ENCODE peak calls at places on chromosome 5, in seven cellular contexts. N, A, X, O, Q, S and C are unnamed samples.

GRCh38 chr5:41334758-41335157 is 121.4 kb upstream of the C6 start:
- DNase-seq in N (no peak), A (no peak), X (no peak), O (peak), Q (no peak), S (peak), C (no peak)

GRCh38 chr5:133265257-133265656 is 213.4 kb downstream of the HSPA4 start:
- DNase-seq in N (no peak), A (no peak), X (no peak), O (no peak), Q (no peak), S (no peak), C (no peak)

GRCh38 chr5:103098993-103099392 is 20.9 kb downstream of the GIN1 start:
- DNase-seq in N (no peak), A (no peak), X (no peak), O (no peak), Q (no peak), S (peak), C (no peak)

GRCh38 chr5:140043508-140043872 is 391 bp upstream of the NRG2 start:
- DNase-seq in N (no peak), A (peak), X (no peak), O (no peak), Q (peak), S (peak), C (peak)

GRCh38 chr5:83947763-83948162 is 227.1 kb upstream of the HAPLN1 start:
- DNase-seq in N (no peak), A (no peak), X (no peak), O (no peak), Q (no peak), S (no peak), C (no peak)

GRCh38 chr5:137367951-137368350 is 131.2 kb downstream of the SPOCK1 start:
- DNase-seq in N (no peak), A (no peak), X (no peak), O (no peak), Q (no peak), S (no peak), C (peak)

GRCh38 chr5:79069488-79070001 is at the start of the genes BHMT2 and DMGDH:
- DNase-seq in N (no peak), A (no peak), X (no peak), O (peak), Q (no peak), S (peak), C (peak)

GRCh38 chr5:78915170-78915569 is 69.9 kb downstream of the ARSB start:
- DNase-seq in N (no peak), A (no peak), X (no peak), O (no peak), Q (no peak), S (no peak), C (no peak)

GRCh38 chr5:65152131-65152530 is 329.6 kb downstream of the ADAMTS6 start:
- DNase-seq in N (peak), A (no peak), X (no peak), O (no peak), Q (no peak), S (peak), C (peak)

GRCh38 chr5:66642538-66642937 is 46.3 kb downstream of the MAST4 start:
- DNase-seq in N (peak), A (no peak), X (no peak), O (no peak), Q (no peak), S (no peak), C (peak)

GRCh38 chr5:132528866-132529634 is 14.3 kb downstream of the IL5 start:
- DNase-seq in N (no peak), A (no peak), X (peak), O (no peak), Q (no peak), S (no peak), C (no peak)

GRCh38 chr5:110968246-110969005 is 103.1 kb upstream of the TSLP start:
- DNase-seq in N (no peak), A (no peak), X (no peak), O (no peak), Q (no peak), S (no peak), C (no peak)

GRCh38 chr5:137611926-137612435 is 112.9 kb upstream of the SPOCK1 start:
- DNase-seq in N (no peak), A (peak), X (no peak), O (no peak), Q (no peak), S (no peak), C (no peak)

GRCh38 chr5:80064124-80064523 is 29.0 kb downstream of the THBS4 start:
- DNase-seq in N (no peak), A (no peak), X (no peak), O (no peak), Q (no peak), S (no peak), C (no peak)

GRCh38 chr5:321726-322251 is 275 bp downstream of the AHRR start:
- DNase-seq in N (no peak), A (no peak), X (no peak), O (peak), Q (no peak), S (no peak), C (no peak)

GRCh38 chr5:90741022-90741564 is 182.5 kb downstream of the ADGRV1 start:
- DNase-seq in N (no peak), A (no peak), X (no peak), O (no peak), Q (no peak), S (no peak), C (no peak)

GRCh38 chr5:96745844-96746531 is 61.8 kb downstream of the ERAP1 start:
- DNase-seq in N (peak), A (no peak), X (no peak), O (peak), Q (no peak), S (no peak), C (peak)

GRCh38 chr5:68071731-68072130 is 143.8 kb upstream of the PIK3R1 start:
- DNase-seq in N (no peak), A (no peak), X (no peak), O (no peak), Q (no peak), S (peak), C (peak)

GRCh38 chr5:180235077-180235476 is 26.1 kb upstream of the RASGEF1C start:
- DNase-seq in N (no peak), A (no peak), X (no peak), O (no peak), Q (no peak), S (no peak), C (no peak)

GRCh38 chr5:173187054-173187743 is 42.9 kb downstream of the BNIP1 start:
- DNase-seq in N (no peak), A (peak), X (peak), O (no peak), Q (no peak), S (no peak), C (peak)